ENCODE peak calls at places on chromosomes 11 and 22, in six cellular contexts. Y, D, J, C, W and E are unnamed samples.

GRCh38 chr11:61173456-61173855 is 12.2 kb upstream of the VPS37C start:
- DNase-seq in D (no peak), W (no peak), C (peak; percentile 24), J (peak; percentile 63), Y (no peak), E (peak; percentile 84)

GRCh38 chr11:131537729-131538128 is 167.3 kb downstream of the NTM start:
- DNase-seq in W (no peak), J (no peak), D (no peak), Y (no peak), C (no peak), E (no peak)

GRCh38 chr11:1853376-1854131 is 670 bp downstream of the LSP1 start:
- DNase-seq in J (no peak), C (peak; percentile 19), D (no peak), Y (no peak), W (no peak), E (no peak)

GRCh38 chr11:82527185-82527584 is 206.5 kb downstream of the FAM181B start:
- DNase-seq in J (no peak), W (no peak), C (no peak), D (no peak), Y (no peak), E (no peak)

GRCh38 chr11:128399722-128400121 is 187.6 kb downstream of the ETS1 start:
- DNase-seq in C (no peak), W (no peak), D (no peak), Y (no peak), J (no peak), E (no peak)

GRCh38 chr11:60891103-60891741 is 15.2 kb downstream of the PRPF19 start:
- DNase-seq in W (no peak), Y (no peak), J (no peak), D (no peak), C (no peak), E (no peak)

GRCh38 chr11:66262191-66262590 is 6.2 kb upstream of the RAB1B start:
- DNase-seq in D (no peak), C (no peak), J (no peak), Y (no peak), W (no peak), E (no peak)

GRCh38 chr11:121163658-121164308 is 62.7 kb downstream of the TECTA start:
- DNase-seq in Y (no peak), J (no peak), D (peak; percentile 0), W (no peak), C (no peak), E (peak; percentile 60)

GRCh38 chr11:42407379-42407778 is 904.4 kb upstream of the API5 start:
- DNase-seq in Y (peak; percentile 97), W (peak; percentile 58), C (peak; percentile 37), J (no peak), D (no peak), E (peak; percentile 33)

GRCh38 chr11:72202571-72202970 is 10.6 kb downstream of the FOLR1 start:
- DNase-seq in C (no peak), Y (no peak), W (no peak), J (no peak), D (no peak), E (no peak)

GRCh38 chr22:26901228-26901816 is 243.9 kb downstream of the MIAT start:
- DNase-seq in J (no peak), W (no peak), C (no peak), D (no peak), Y (no peak), E (no peak)

GRCh38 chr11:75547617-75548054 is 14.4 kb upstream of the SERPINH1 start:
- DNase-seq in J (peak; percentile 81), D (no peak), Y (peak; percentile 89), W (peak; percentile 87), C (peak; percentile 41), E (peak; percentile 82)

GRCh38 chr22:31093090-31093850 is 12.2 kb downstream of the SMTN start:
- DNase-seq in Y (no peak), J (no peak), D (no peak), W (peak; percentile 5), C (no peak), E (no peak)

GRCh38 chr11:59102259-59102765 is 4.7 kb upstream of the FAM111B start:
- DNase-seq in C (peak; percentile 94), J (peak; percentile 62), Y (peak; percentile 96), D (no peak), W (peak; percentile 78), E (peak; percentile 68)

GRCh38 chr11:76660533-76661305 is 9.8 kb downstream of the LRRC32 start:
- DNase-seq in Y (no peak), C (no peak), W (no peak), J (no peak), D (no peak), E (no peak)

GRCh38 chr22:25712661-25713400 is 29.2 kb upstream of the MYO18B start:
- DNase-seq in C (no peak), J (no peak), W (no peak), D (no peak), Y (no peak), E (no peak)

GRCh38 chr11:70399681-70400112 is 1.4 kb downstream of the CTTN start:
- DNase-seq in D (peak; percentile 87), J (peak; percentile 98), C (no peak), W (peak; percentile 94), Y (peak; percentile 76), E (peak; percentile 99)

GRCh38 chr22:32761251-32761903 is 40.1 kb upstream of the TIMP3 start:
- DNase-seq in W (no peak), Y (no peak), D (no peak), C (no peak), J (peak; percentile 48), E (no peak)

GRCh38 chr22:30830907-30831306 is 136.2 kb downstream of the OSBP2 start:
- DNase-seq in C (no peak), Y (peak; percentile 46), D (peak; percentile 81), W (no peak), J (peak; percentile 96), E (peak; percentile 95)

GRCh38 chr11:125287467-125288232 is 123.1 kb downstream of the PKNOX2 start:
- DNase-seq in Y (no peak), C (no peak), W (peak; percentile 21), J (peak; percentile 18), D (no peak), E (no peak)

GRCh38 chr11:77131560-77131959 is 3.5 kb downstream of the MYO7A start:
- DNase-seq in W (no peak), D (no peak), J (no peak), Y (no peak), C (no peak), E (no peak)

GRCh38 chr11:85602551-85603218 is 24.5 kb downstream of the DLG2 start:
- DNase-seq in Y (no peak), D (no peak), W (no peak), C (no peak), J (peak; percentile 7), E (no peak)

DNA sequence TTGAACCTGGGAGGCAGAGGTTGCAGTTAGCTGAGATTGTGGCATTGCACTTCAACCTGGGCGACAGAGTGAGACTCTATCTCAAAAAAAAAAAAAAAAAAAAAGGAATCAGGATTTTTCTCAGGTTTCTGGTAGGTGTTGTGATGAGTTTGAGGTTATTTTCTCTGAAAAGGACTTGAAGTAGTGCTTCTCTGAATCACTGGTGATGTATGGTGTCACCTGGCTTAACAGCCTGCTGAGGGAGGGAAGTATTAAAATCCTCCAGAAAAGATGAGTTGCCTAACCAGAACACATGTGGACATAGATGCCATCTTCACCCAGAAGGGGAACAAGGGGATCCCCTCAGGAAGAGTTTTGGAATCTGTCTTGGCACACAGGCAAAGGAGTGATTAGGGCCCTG is 20.1 kb downstream of the SMARCB1 start:
- DNase-seq in W (no peak), Y (no peak), C (peak; percentile 29), J (no peak), D (no peak), E (no peak)
- H3K9me2 ChIP-seq in W (no peaks in the 10 kb centered on the region), Y (no peaks in the 10 kb centered on the region), C (no peaks in the 10 kb centered on the region), J (no peaks in the 10 kb centered on the region), D (no peaks in the 10 kb centered on the region), E (no peaks in the 10 kb centered on the region)

GRCh38 chr22:19341500-19341899 is 50.0 kb upstream of the CLTCL1 start:
- DNase-seq in W (no peak), J (no peak), C (no peak), Y (no peak), D (no peak), E (no peak)
- H3K9me2 ChIP-seq in W (no peaks in the 10 kb centered on the region), J (no peaks in the 10 kb centered on the region), C (no peaks in the 10 kb centered on the region), Y (no peaks in the 10 kb centered on the region), D (no peaks in the 10 kb centered on the region), E (no peaks in the 10 kb centered on the region)

GRCh38 chr11:10786451-10786850 is 22.3 kb downstream of the EIF4G2 start:
- DNase-seq in D (no peak), C (no peak), W (no peak), Y (no peak), J (no peak), E (no peak)
- H3K9me2 ChIP-seq in D (no peaks in the 10 kb centered on the region), C (no peaks in the 10 kb centered on the region), W (no peaks in the 10 kb centered on the region), Y (no peaks in the 10 kb centered on the region), J (no peaks in the 10 kb centered on the region), E (no peaks in the 10 kb centered on the region)

DNA sequence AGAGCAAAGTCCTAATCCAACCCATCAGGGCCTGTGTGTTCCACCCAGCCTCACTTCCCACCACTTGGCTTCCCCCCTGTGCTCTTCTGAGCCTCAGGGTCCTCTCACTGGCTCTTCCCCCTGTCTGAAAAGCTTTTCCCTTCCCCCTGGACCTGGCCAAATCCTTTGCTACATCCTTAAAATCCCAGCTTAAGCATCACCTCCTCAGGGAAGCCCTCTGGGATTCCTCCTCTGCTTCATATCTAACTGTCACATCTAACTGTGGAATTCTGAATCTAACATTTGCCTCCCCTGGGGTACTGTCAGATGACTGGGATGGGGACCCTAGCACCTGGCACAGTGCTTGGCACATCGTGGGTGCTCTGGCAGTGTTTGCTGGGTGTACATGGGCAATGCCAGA is 985 bp downstream of the CACNA1I start:
- DNase-seq in Y (no peak), J (no peak), D (no peak), C (no peak), W (no peak), E (no peak)
- H3K9me2 ChIP-seq in Y (no peaks in the 10 kb centered on the region), J (no peaks in the 10 kb centered on the region), D (no peaks in the 10 kb centered on the region), C (no peaks in the 10 kb centered on the region), W (no peaks in the 10 kb centered on the region), E (no peaks in the 10 kb centered on the region)